ENCODE peak calls at places on chromosomes 4 and X, in six cellular contexts. H is ACHN, D is sciatic nerve, A is astrocyte of the hippocampus, Y is activated T-cell treated with anti-CD3 and anti-CD28 coated beads for 48 hours, I is HCT116. B is an unnamed sample.

GRCh38 chr4:88659061-88659889 is 38.4 kb downstream of the NAP1L5 start:
- DNase-seq in H (peak), D (peak), A (peak), Y (no peak), I (peak), B (peak)

GRCh38 chr4:66606908-66607307 is 936.6 kb upstream of the EPHA5 start:
- DNase-seq in H (no peak), D (no peak), A (no peak), Y (no peak), I (no peak), B (no peak)

GRCh38 chrX:48972214-48973164 is 845 bp upstream of the KCND1 start:
- DNase-seq in H (peak), D (peak), A (peak), Y (no peak), I (peak), B (peak)

GRCh38 chr4:14853186-14853946 is 148.9 kb upstream of the CPEB2 start:
- DNase-seq in H (peak), D (no peak), A (peak), Y (no peak), I (no peak), B (no peak)

GRCh38 chrX:97704881-97705280 is 821.2 kb downstream of the RPA4 start:
- DNase-seq in H (no peak), D (no peak), A (no peak), Y (no peak), I (no peak), B (no peak)

GRCh38 chrX:103488332-103488731 is 31.0 kb downstream of the RAB40A start:
- DNase-seq in H (peak), D (no peak), A (peak), Y (no peak), I (peak), B (no peak)

GRCh38 chr4:133154725-133155124 is 5.6 kb downstream of the PCDH10 start:
- DNase-seq in H (peak), D (no peak), A (peak), Y (no peak), I (peak), B (no peak)

GRCh38 chr4:177380730-177381287 is 61.4 kb downstream of the AGA start:
- DNase-seq in H (no peak), D (no peak), A (no peak), Y (no peak), I (no peak), B (peak)

GRCh38 chrX:31331928-31332327 is 260.1 kb upstream of the FTHL17 start:
- DNase-seq in H (no peak), D (no peak), A (no peak), Y (no peak), I (no peak), B (no peak)

GRCh38 chr4:2930821-2931764 is 32.1 kb downstream of the NOP14 start:
- DNase-seq in H (no peak), D (peak), A (no peak), Y (no peak), I (no peak), B (peak)

GRCh38 chr4:122703868-122704267 is 28.6 kb upstream of the BBS12 start:
- DNase-seq in H (peak), D (no peak), A (no peak), Y (no peak), I (no peak), B (no peak)

GRCh38 chr4:102819588-102820365 is 7.6 kb downstream of the UBE2D3 start:
- DNase-seq in H (no peak), D (no peak), A (no peak), Y (no peak), I (no peak), B (no peak)

GRCh38 chrX:140050906-140051305 is 85.6 kb upstream of the CXorf66 start:
- DNase-seq in H (peak), D (no peak), A (peak), Y (no peak), I (no peak), B (no peak)

GRCh38 chr4:102569200-102569599 is 68.0 kb downstream of the NFKB1 start:
- DNase-seq in H (no peak), D (no peak), A (no peak), Y (no peak), I (no peak), B (no peak)

GRCh38 chr4:101730291-101731117 is 60.0 kb upstream of the BANK1 start:
- DNase-seq in H (peak), D (peak), A (peak), Y (peak), I (peak), B (peak)

GRCh38 chrX:374566-374965 is 12.1 kb downstream of the PPP2R3B start:
- DNase-seq in H (no peak), D (no peak), A (peak), Y (no peak), I (no peak), B (no peak)

GRCh38 chr4:113293043-113293560 is 243.6 kb downstream of the ANK2 start:
- DNase-seq in H (no peak), D (no peak), A (peak), Y (no peak), I (no peak), B (no peak)

GRCh38 chr4:83961575-83961974 is 425.7 kb downstream of the GPAT3 start:
- DNase-seq in H (peak), D (no peak), A (peak), Y (no peak), I (no peak), B (no peak)

GRCh38 chrX:31165241-31166035 is 93.6 kb upstream of the FTHL17 start:
- DNase-seq in H (no peak), D (no peak), A (no peak), Y (no peak), I (no peak), B (no peak)

GRCh38 chr4:153489856-153490558 is 23.8 kb downstream of the TMEM131L start:
- DNase-seq in H (no peak), D (no peak), A (no peak), Y (no peak), I (no peak), B (no peak)

GRCh38 chrX:16175329-16175728 is 8.0 kb downstream of the MAGEB17 start:
- DNase-seq in H (no peak), D (no peak), A (no peak), Y (no peak), I (no peak), B (no peak)

GRCh38 chr4:26094076-26094475 is 180.1 kb downstream of the SMIM20 start:
- DNase-seq in H (no peak), D (no peak), A (no peak), Y (no peak), I (no peak), B (no peak)

GRCh38 chrX:110086162-110086915 is 83.4 kb downstream of the TMEM164 start:
- DNase-seq in H (no peak), D (no peak), A (peak), Y (no peak), I (no peak), B (no peak)

GRCh38 chr4:70544279-70544870 is 26.0 kb downstream of the AMTN start:
- DNase-seq in H (peak), D (no peak), A (peak), Y (no peak), I (peak), B (no peak)

GRCh38 chr4:112270643-112271484 is 14.8 kb downstream of the TIFA start:
- DNase-seq in H (no peak), D (no peak), A (no peak), Y (no peak), I (no peak), B (no peak)

GRCh38 chrX:69133561-69134542 is 31.4 kb downstream of the PJA1 start:
- DNase-seq in H (peak), D (no peak), A (peak), Y (no peak), I (peak), B (peak)

GRCh38 chrX:33149085-33149484 is 62.3 kb downstream of the DMD start:
- DNase-seq in H (no peak), D (no peak), A (no peak), Y (no peak), I (no peak), B (no peak)

GRCh38 chrX:44954562-44954961 is 81.6 kb downstream of the KDM6A start:
- DNase-seq in H (no peak), D (no peak), A (peak), Y (no peak), I (no peak), B (no peak)